ENCODE peak calls at places on chromosomes 13 and 19, in four cellular contexts. M, G, W and S are unnamed samples.

GRCh38 chr13:100584901-100585300 is 3.7 kb downstream of the GGACT start:
- DNase-seq in M (no peak), G (no peak), W (no peak), S (no peak)

GRCh38 chr19:18202759-18203407 is 959 bp downstream of the RAB3A start:
- DNase-seq in M (no peak), G (peak; percentile 54), W (no peak), S (peak; percentile 71)

GRCh38 chr19:28403698-28404099 is 809.3 kb downstream of the UQCRFS1 start:
- DNase-seq in G (no peak), M (no peak), W (no peak), S (no peak)

GRCh38 chr13:31638577-31638976 is 100.7 kb upstream of the RXFP2 start:
- DNase-seq in M (no peak), G (no peak), W (no peak), S (no peak)

GRCh38 chr19:19342086-19343015 is 21.7 kb downstream of the MAU2 start:
- DNase-seq in G (peak; percentile 87), M (peak; percentile 44), W (no peak), S (peak; percentile 78)

GRCh38 chr13:113457510-113457909 is 4.2 kb upstream of the ADPRHL1 start:
- DNase-seq in G (no peak), W (no peak), M (no peak), S (no peak)

GRCh38 chr19:16034958-16035560 is 41.2 kb upstream of the TPM4 start:
- DNase-seq in M (no peak), W (no peak), G (no peak), S (no peak)

GRCh38 chr19:48510421-48511268 is 990 bp downstream of the LMTK3 start:
- DNase-seq in G (peak; percentile 67), M (no peak), W (no peak), S (peak; percentile 89)

GRCh38 chr19:11261902-11262839 is at the start of gene DOCK6:
- DNase-seq in M (no peak), W (no peak), G (peak; percentile 88), S (peak; percentile 60)

GRCh38 chr19:48353682-48354081 is 10.1 kb downstream of the TMEM143 start:
- DNase-seq in G (peak; percentile 8), W (no peak), M (no peak), S (no peak)

GRCh38 chr13:109971745-109972090 is 185.3 kb upstream of the IRS2 start:
- DNase-seq in M (no peak), G (no peak), W (no peak), S (no peak)
- TF ChIP-seq ETV6 in M (no peak), G (no peak), W (no peak), S (no peak)

GRCh38 chr13:111008351-111008750 is 93.5 kb upstream of the ANKRD10 start:
- DNase-seq in G (no peak), W (no peak), M (no peak), S (no peak)

GRCh38 chr13:111005808-111006494 is 91.1 kb upstream of the ANKRD10 start:
- DNase-seq in W (no peak), M (no peak), G (no peak), S (no peak)

GRCh38 chr13:111007209-111007608 is 92.3 kb upstream of the ANKRD10 start:
- DNase-seq in W (no peak), M (no peak), G (no peak), S (no peak)

GRCh38 chr13:111005364-111005763 is 90.5 kb upstream of the ANKRD10 start:
- DNase-seq in W (no peak), G (no peak), M (no peak), S (no peak)

DNA sequence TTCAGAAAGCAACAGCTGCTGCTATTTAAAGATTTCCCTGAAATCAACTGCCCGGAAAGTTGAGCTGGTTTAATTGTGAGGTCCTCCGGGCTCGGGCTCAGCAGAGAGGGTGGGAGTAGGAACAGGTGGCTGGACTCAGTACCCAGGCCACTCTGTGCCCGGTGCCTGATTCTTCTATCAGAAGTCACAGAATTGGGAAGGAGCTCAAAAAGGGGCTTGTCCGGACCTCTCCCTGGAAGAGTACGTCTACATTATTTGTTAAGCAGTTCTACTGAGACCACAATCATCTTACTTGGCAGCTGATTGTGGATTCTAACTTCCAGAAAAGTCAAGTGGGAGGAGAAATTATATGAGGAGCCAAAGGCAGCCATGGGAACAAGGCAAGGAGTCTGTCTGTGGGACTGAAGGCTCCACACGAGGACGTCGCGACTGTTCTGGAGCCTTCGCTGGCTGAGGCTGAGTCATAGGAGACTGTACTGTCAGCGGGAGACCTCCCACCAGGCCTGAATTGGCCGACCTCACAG is 91.7 kb upstream of the ANKRD10 start:
- DNase-seq in G (peak; percentile 15), W (no peak), M (no peak), S (no peak)
- TF ChIP-seq ETV6 in G (no peak), W (no peak), M (no peak), S (no peak)

GRCh38 chr13:49456156-49456555 is 12.1 kb downstream of the SETDB2 start:
- DNase-seq in G (no peak), W (no peak), M (no peak), S (no peak)

GRCh38 chr13:49459580-49459979 is 15.5 kb downstream of the SETDB2 start:
- DNase-seq in M (no peak), G (no peak), W (no peak), S (no peak)

GRCh38 chr13:49455016-49455398 is 10.9 kb downstream of the SETDB2 start:
- DNase-seq in W (no peak), G (no peak), M (no peak), S (no peak)

GRCh38 chr13:49454388-49455015 is 10.4 kb downstream of the SETDB2 start:
- DNase-seq in M (no peak), W (no peak), G (no peak), S (no peak)

GRCh38 chr13:49457221-49457620 is 13.1 kb downstream of the SETDB2 start:
- DNase-seq in W (no peak), G (no peak), M (no peak), S (no peak)
- TF ChIP-seq ETV6 in W (no peak), G (no peak), M (no peak), S (no peak)

GRCh38 chr13:105432408-105432807 is 1103.1 kb downstream of the EFNB2 start:
- DNase-seq in G (no peak), W (no peak), M (no peak), S (no peak)
- TF ChIP-seq ETV6 in G (no peak), W (no peak), M (no peak), S (no peak)

GRCh38 chr19:30448386-30449130 is 76.4 kb downstream of the ZNF536 start:
- DNase-seq in W (no peak), G (no peak), M (no peak), S (no peak)
- TF ChIP-seq ETV6 in W (no peak), G (no peak), M (no peak), S (no peak)

GRCh38 chr19:3710265-3710812 is 2.2 kb downstream of the TJP3 start:
- DNase-seq in G (peak; percentile 57), W (no peak), M (peak; percentile 90), S (peak; percentile 45)
- TF ChIP-seq ETV6 in G (no peak), W (no peak), M (peak; percentile 53), S (no peak)

GRCh38 chr13:40206241-40207109 is 460.0 kb downstream of the FOXO1 start:
- DNase-seq in G (no peak), W (peak; percentile 53), M (no peak), S (no peak)
- TF ChIP-seq ETV6 in G (no peak), W (no peak), M (no peak), S (no peak)

DNA sequence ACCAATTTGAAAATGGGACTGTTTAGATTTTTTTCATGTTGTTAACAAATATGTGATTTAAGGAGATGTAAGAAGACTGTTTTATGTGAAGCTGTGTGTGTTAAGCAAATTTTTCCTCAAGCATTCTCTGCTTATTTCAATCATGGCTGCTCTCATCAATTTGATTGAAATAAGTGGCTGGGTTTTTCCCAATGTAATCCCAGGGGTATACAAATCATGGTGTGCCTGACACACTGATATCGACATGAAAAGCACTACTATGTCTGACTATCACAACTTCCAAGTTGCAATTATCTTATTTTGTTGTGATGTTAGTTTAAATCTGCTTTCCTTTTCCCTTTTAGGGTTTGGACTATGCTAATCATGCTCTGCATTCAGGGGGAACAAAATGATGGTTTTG is 283.7 kb downstream of the HS6ST3 start:
- DNase-seq in W (no peak), G (no peak), M (no peak), S (no peak)
- TF ChIP-seq ETV6 in W (no peak), G (no peak), M (no peak), S (no peak)

GRCh38 chr13:95239293-95239692 is 62.0 kb downstream of the ABCC4 start:
- DNase-seq in W (no peak), G (no peak), M (no peak), S (no peak)
- TF ChIP-seq ETV6 in W (no peak), G (no peak), M (no peak), S (no peak)